ENCODE peak calls at places on chromosome 17, in seven cellular contexts. C is tibial nerve; F is suprapubic skin; G is heart right ventricle; D is psoas muscle; I is GM23248; Y is effector memory CD4-positive, alpha-beta T cell. L is an unnamed sample.

GRCh38 chr17:73255671-73256181 is 6.0 kb downstream of the CPSF4L start:
- DNase-seq in C (peak; percentile 55), F (peak; percentile 68), G (peak; percentile 55), D (peak; percentile 45), I (peak; percentile 62), Y (peak; percentile 24), L (peak; percentile 63)

GRCh38 chr17:12637015-12637414 is 28.7 kb upstream of the MYOCD start:
- DNase-seq in C (no peak), F (no peak), G (no peak), D (no peak), I (peak; percentile 88), Y (no peak), L (no peak)

GRCh38 chr17:45385331-45385997 is 47.2 kb downstream of the ARHGAP27 start:
- DNase-seq in C (peak; percentile 82), F (peak; percentile 92), G (peak; percentile 90), D (peak; percentile 89), I (peak; percentile 90), Y (peak; percentile 83), L (peak; percentile 87)

GRCh38 chr17:41451154-41451728 is 10.5 kb upstream of the KRT38 start:
- DNase-seq in C (no peak), F (no peak), G (no peak), D (no peak), I (peak; percentile 40), Y (no peak), L (no peak)

GRCh38 chr17:2054262-2054739 is 602 bp upstream of the HIC1 start:
- DNase-seq in C (no peak), F (peak; percentile 83), G (no peak), D (no peak), I (peak; percentile 70), Y (peak; percentile 31), L (no peak)

GRCh38 chr17:40909755-40910154 is 24.7 kb upstream of the KRT20 start:
- DNase-seq in C (no peak), F (no peak), G (no peak), D (no peak), I (peak; percentile 90), Y (no peak), L (no peak)

GRCh38 chr17:75154195-75155106 is at the start of gene JPT1:
- DNase-seq in C (peak; percentile 97), F (peak; percentile 98), G (peak; percentile 99), D (peak; percentile 97), I (peak; percentile 99), Y (peak; percentile 98), L (peak; percentile 96)

GRCh38 chr17:64718058-64718457 is 56.0 kb upstream of the SMURF2 start:
- DNase-seq in C (no peak), F (no peak), G (no peak), D (no peak), I (no peak), Y (no peak), L (no peak)

GRCh38 chr17:27631897-27632725 is 1.1 kb downstream of the LGALS9 start:
- DNase-seq in C (no peak), F (no peak), G (no peak), D (no peak), I (no peak), Y (no peak), L (no peak)

DNA sequence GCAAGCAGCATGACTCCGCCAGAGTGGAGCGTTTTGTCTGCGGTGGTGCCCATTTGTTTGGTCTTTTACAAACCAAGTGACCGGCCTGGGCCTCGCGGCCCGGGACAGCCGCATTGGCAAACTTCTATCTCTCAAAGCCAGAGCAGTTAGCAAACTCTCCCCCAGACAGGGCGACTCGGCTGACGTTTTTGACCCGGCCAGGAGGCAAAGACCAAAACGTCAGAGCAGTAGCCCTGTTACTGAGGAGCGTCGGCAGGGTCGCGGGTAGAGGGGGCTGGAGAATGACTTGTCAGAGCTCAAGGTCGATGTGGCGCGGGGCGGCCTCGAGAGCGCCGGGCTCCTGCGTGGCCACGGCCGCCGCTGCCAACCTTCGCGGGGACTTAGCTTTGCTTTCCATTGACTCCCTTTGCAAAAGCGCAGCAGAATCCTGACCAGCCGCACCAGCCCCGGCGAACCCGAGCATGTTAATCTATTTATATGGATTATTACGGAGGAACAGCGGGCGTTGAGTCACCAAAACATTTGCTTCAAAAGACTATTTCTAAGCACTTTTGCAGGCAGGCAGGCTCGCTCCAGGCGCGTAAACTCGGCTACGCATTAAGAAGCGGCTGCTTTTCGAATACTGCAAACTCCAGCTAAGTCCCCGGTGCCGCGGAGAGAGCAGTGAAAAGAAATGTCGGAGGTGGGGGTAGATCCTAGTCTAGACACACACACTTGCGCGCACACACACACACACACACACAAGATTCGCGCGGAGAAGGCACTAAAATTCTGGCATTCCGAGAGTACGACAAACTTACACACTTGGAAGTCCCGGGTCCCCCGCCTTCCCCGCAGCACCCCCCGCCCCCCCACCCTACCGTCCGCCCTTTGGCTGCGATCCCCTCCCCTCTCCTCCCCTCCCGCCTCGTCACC is 600 bp upstream of the SOX9 start:
- DNase-seq in C (peak; percentile 23), F (peak; percentile 76), G (peak; percentile 19), D (peak; percentile 33), I (peak; percentile 91), Y (no peak), L (no peak)
- H3K9me3 ChIP-seq in C (no peaks in the 10 kb centered on the region), F (no peaks in the 10 kb centered on the region), G (no peaks in the 10 kb centered on the region), D (no peaks in the 10 kb centered on the region), I (no peaks in the 10 kb centered on the region), Y (no peaks in the 10 kb centered on the region), L (no peaks in the 10 kb centered on the region)

DNA sequence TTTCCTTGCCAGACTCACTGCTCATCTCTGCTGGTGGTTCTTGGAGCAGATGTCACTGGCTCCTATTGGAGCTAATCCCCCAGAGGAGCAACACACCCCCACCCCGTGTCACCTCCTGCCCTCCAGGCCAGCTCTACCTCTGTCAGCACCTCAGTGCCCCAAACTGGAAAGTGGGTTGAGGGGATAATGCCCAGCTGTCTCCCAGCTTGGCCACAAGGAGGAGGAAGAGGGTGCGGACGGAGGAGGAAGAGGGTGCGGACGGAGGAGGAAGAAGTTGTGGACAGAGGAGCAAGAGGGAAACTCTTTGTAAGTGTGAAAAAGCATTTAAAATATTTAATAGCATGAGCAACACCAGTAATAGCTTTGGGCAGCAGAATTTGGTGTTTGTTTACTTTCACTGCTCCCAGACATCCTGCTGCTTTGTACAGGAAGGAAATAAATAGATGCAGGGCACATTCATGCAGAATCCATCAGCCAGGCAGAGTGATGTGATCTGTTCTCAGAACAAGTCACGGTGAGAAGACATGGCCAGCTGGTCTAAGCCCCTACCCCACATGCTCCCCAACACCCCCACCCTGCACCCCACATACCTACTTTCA is 82.5 kb downstream of the C17orf67 start:
- DNase-seq in C (no peak), F (no peak), G (no peak), D (no peak), I (no peak), Y (no peak), L (no peak)
- H3K4me1 ChIP-seq in C (no peaks in the 10 kb centered on the region), F (no peaks in the 10 kb centered on the region), G (peaks cover 24% of the 10 kb centered on the region), D (no peaks in the 10 kb centered on the region), I (peaks cover 37% of the 10 kb centered on the region), Y (no peaks in the 10 kb centered on the region), L (peaks cover 4% of the 10 kb centered on the region)

DNA sequence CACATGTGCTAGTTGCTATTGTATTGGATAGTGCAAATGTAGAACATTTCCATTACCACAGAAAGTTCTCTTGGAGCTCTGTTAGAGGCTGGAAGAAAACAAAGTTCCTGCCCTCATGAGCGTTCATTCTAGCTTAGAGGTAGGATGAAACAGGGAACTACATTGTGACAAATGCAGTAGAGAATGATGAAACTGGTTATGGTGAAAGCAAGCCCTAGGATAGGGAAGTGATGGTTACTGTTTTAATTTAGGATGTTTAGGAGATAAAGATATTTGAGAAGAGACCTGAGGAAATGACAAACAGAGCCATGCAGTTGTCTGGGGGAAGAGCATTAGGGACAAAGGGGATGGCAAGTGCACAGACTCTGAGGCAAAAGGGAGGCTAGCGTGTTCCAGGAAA is 50.7 kb downstream of the AATF start:
- DNase-seq in C (no peak), F (no peak), G (no peak), D (no peak), I (no peak), Y (no peak), L (no peak)
- H3K9me3 ChIP-seq in C (peaks cover 7% of the 10 kb centered on the region), F (no peaks in the 10 kb centered on the region), G (no peaks in the 10 kb centered on the region), D (no peaks in the 10 kb centered on the region), I (no peaks in the 10 kb centered on the region), Y (no peaks in the 10 kb centered on the region), L (no peaks in the 10 kb centered on the region)

GRCh38 chr17:48908853-48909394 is 717 bp downstream of the UBE2Z start:
- DNase-seq in C (peak; percentile 49), F (peak; percentile 90), G (peak; percentile 85), D (peak; percentile 78), I (peak; percentile 85), Y (peak; percentile 79), L (peak; percentile 84)

GRCh38 chr17:48908047-48908843 is at the start of gene UBE2Z:
- DNase-seq in C (peak; percentile 84), F (peak; percentile 96), G (peak; percentile 95), D (peak; percentile 94), I (peak; percentile 95), Y (peak; percentile 80), L (peak; percentile 93)

GRCh38 chr17:48909796-48910195 is 1.6 kb downstream of the UBE2Z start:
- DNase-seq in C (no peak), F (no peak), G (no peak), D (no peak), I (peak; percentile 35), Y (no peak), L (no peak)

GRCh38 chr17:48912476-48912875 is 4.3 kb downstream of the UBE2Z start:
- DNase-seq in C (no peak), F (no peak), G (no peak), D (no peak), I (peak; percentile 53), Y (no peak), L (no peak)

DNA sequence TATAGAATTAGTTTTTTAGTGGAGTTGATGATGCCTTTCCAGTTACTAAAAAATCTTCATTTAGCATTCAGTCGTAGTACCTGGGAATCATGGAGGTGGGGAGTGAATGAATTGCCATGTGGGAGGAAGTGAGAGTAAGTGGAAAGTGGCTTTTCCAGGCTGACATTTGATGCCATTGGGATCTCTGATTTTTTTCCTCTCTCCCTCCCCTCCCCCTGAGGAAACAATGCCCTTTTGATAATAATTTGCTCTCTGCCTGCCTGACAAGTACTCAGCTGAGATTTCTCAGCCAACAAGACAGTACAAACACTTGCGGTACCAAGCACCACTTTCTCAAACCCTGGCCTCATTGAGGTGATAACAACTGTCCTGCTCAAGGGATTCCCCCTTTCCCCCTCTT is 2.2 kb downstream of the UBE2Z start:
- DNase-seq in C (no peak), F (no peak), G (no peak), D (no peak), I (no peak), Y (no peak), L (no peak)
- H3K4me1 ChIP-seq in C (peaks cover 9% of the 10 kb centered on the region), F (peaks cover 46% of the 10 kb centered on the region), G (peaks cover 53% of the 10 kb centered on the region), D (peaks cover 18% of the 10 kb centered on the region), I (peaks cover 66% of the 10 kb centered on the region), Y (peaks cover 34% of the 10 kb centered on the region), L (peaks cover 3% of the 10 kb centered on the region)

GRCh38 chr17:21294321-21295035 is 10.0 kb downstream of the MAP2K3 start:
- DNase-seq in C (no peak), F (no peak), G (no peak), D (peak; percentile 9), I (no peak), Y (no peak), L (no peak)
- H3K9me3 ChIP-seq in C (no peaks in the 10 kb centered on the region), F (no peaks in the 10 kb centered on the region), G (no peaks in the 10 kb centered on the region), D (no peaks in the 10 kb centered on the region), I (no peaks in the 10 kb centered on the region), Y (no peaks in the 10 kb centered on the region), L (no peaks in the 10 kb centered on the region)